ENCODE peak calls at places on chromosome X, in nine cellular contexts. One of them, this sample, is unnamed. For H3K4me1, the result is how much of the 10 kb centered on the place peaks cover.

GRCh38 chrX:1531106-1531890 is 5.7 kb downstream of the P2RY8 start:
- DNase-seq in HCT116: no peak
- DNase-seq in transverse colon: no peak
- DNase-seq in spleen: no peak
- DNase-seq in K562: no peak
- DNase-seq in GM23338: no peak
- DNase-seq in endothelial cell of umbilical vein: no peak
- DNase-seq in sigmoid colon: peak
- DNase-seq in GM12878: no peak
- DNase-seq in this sample: no peak

GRCh38 chrX:56798866-56799864 is 70.1 kb downstream of the NBDY start:
- DNase-seq in spleen: peak
- DNase-seq in K562: no peak
- DNase-seq in GM12878: no peak
- DNase-seq in endothelial cell of umbilical vein: no peak
- DNase-seq in GM23338: no peak
- DNase-seq in sigmoid colon: no peak
- DNase-seq in transverse colon: peak
- DNase-seq in HCT116: no peak
- DNase-seq in this sample: no peak

GRCh38 chrX:56978172-56978571 is 17.2 kb downstream of the SPIN3 start:
- DNase-seq in HCT116: peak
- DNase-seq in K562: peak
- DNase-seq in sigmoid colon: no peak
- DNase-seq in endothelial cell of umbilical vein: peak
- DNase-seq in GM12878: peak
- DNase-seq in GM23338: peak
- DNase-seq in transverse colon: peak
- DNase-seq in spleen: no peak
- DNase-seq in this sample: no peak

GRCh38 chrX:145673851-145674250 is 143.8 kb upstream of the SLITRK2 start:
- DNase-seq in endothelial cell of umbilical vein: no peak
- DNase-seq in sigmoid colon: no peak
- DNase-seq in HCT116: no peak
- DNase-seq in K562: no peak
- DNase-seq in GM23338: no peak
- DNase-seq in transverse colon: no peak
- DNase-seq in GM12878: no peak
- DNase-seq in spleen: no peak
- DNase-seq in this sample: no peak

GRCh38 chrX:78514852-78515251 is 144.3 kb downstream of the RTL3 start:
- DNase-seq in sigmoid colon: no peak
- DNase-seq in endothelial cell of umbilical vein: no peak
- DNase-seq in spleen: no peak
- DNase-seq in HCT116: no peak
- DNase-seq in GM12878: no peak
- DNase-seq in transverse colon: no peak
- DNase-seq in GM23338: peak
- DNase-seq in K562: no peak
- DNase-seq in this sample: no peak

GRCh38 chrX:121163443-121163842 is 116.0 kb downstream of the GLUD2 start:
- DNase-seq in GM23338: no peak
- DNase-seq in K562: no peak
- DNase-seq in endothelial cell of umbilical vein: no peak
- DNase-seq in spleen: no peak
- DNase-seq in GM12878: no peak
- DNase-seq in HCT116: no peak
- DNase-seq in sigmoid colon: no peak
- DNase-seq in transverse colon: no peak
- DNase-seq in this sample: no peak

GRCh38 chrX:39163585-39163984 is 362.3 kb downstream of the MID1IP1 start:
- DNase-seq in GM23338: no peak
- DNase-seq in GM12878: no peak
- DNase-seq in K562: no peak
- DNase-seq in spleen: no peak
- DNase-seq in transverse colon: no peak
- DNase-seq in sigmoid colon: no peak
- DNase-seq in endothelial cell of umbilical vein: no peak
- DNase-seq in HCT116: no peak
- DNase-seq in this sample: no peak

GRCh38 chrX:13170966-13171558 is 126.6 kb upstream of the FAM9C start:
- DNase-seq in sigmoid colon: no peak
- DNase-seq in transverse colon: no peak
- DNase-seq in GM23338: no peak
- DNase-seq in spleen: no peak
- DNase-seq in endothelial cell of umbilical vein: no peak
- DNase-seq in K562: no peak
- DNase-seq in HCT116: no peak
- DNase-seq in GM12878: no peak
- DNase-seq in this sample: no peak

GRCh38 chrX:100975212-100975611 is 5.7 kb downstream of the ARL13A start:
- DNase-seq in sigmoid colon: no peak
- DNase-seq in endothelial cell of umbilical vein: no peak
- DNase-seq in GM23338: no peak
- DNase-seq in spleen: no peak
- DNase-seq in K562: no peak
- DNase-seq in transverse colon: no peak
- DNase-seq in GM12878: no peak
- DNase-seq in HCT116: no peak
- DNase-seq in this sample: no peak

GRCh38 chrX:108224727-108225455 is 133.3 kb downstream of the ATG4A start:
- DNase-seq in endothelial cell of umbilical vein: peak
- DNase-seq in sigmoid colon: no peak
- DNase-seq in K562: peak
- DNase-seq in transverse colon: no peak
- DNase-seq in spleen: no peak
- DNase-seq in HCT116: peak
- DNase-seq in GM23338: peak
- DNase-seq in GM12878: peak
- DNase-seq in this sample: no peak

GRCh38 chrX:40267334-40268118 is 169.8 kb upstream of the BCOR start:
- DNase-seq in K562: no peak
- DNase-seq in GM23338: no peak
- DNase-seq in endothelial cell of umbilical vein: peak
- DNase-seq in spleen: peak
- DNase-seq in sigmoid colon: peak
- DNase-seq in HCT116: no peak
- DNase-seq in transverse colon: no peak
- DNase-seq in GM12878: peak
- DNase-seq in this sample: no peak

GRCh38 chrX:109672239-109672638 is 47.3 kb upstream of the KCNE5 start:
- DNase-seq in endothelial cell of umbilical vein: no peak
- DNase-seq in GM12878: no peak
- DNase-seq in GM23338: no peak
- DNase-seq in K562: peak
- DNase-seq in transverse colon: no peak
- DNase-seq in HCT116: no peak
- DNase-seq in spleen: no peak
- DNase-seq in sigmoid colon: no peak
- DNase-seq in this sample: no peak

GRCh38 chrX:151974336-151975227 is at the start of gene GABRE:
- DNase-seq in sigmoid colon: peak
- DNase-seq in K562: peak
- DNase-seq in transverse colon: peak
- DNase-seq in HCT116: no peak
- DNase-seq in endothelial cell of umbilical vein: peak
- DNase-seq in GM23338: peak
- DNase-seq in GM12878: no peak
- DNase-seq in spleen: no peak
- DNase-seq in this sample: no peak

GRCh38 chrX:2401201-2401589 is 99.6 kb downstream of the DHRSX start:
- DNase-seq in GM12878: no peak
- DNase-seq in spleen: no peak
- DNase-seq in HCT116: no peak
- DNase-seq in K562: no peak
- DNase-seq in transverse colon: no peak
- DNase-seq in endothelial cell of umbilical vein: no peak
- DNase-seq in GM23338: no peak
- DNase-seq in sigmoid colon: no peak
- DNase-seq in this sample: no peak

GRCh38 chrX:102651242-102651967 is at the start of gene GPRASP1:
- DNase-seq in GM12878: no peak
- DNase-seq in transverse colon: peak
- DNase-seq in spleen: peak
- DNase-seq in sigmoid colon: peak
- DNase-seq in HCT116: no peak
- DNase-seq in K562: no peak
- DNase-seq in GM23338: peak
- DNase-seq in endothelial cell of umbilical vein: peak
- DNase-seq in this sample: peak

GRCh38 chrX:88424071-88424470 is 323.0 kb upstream of the CPXCR1 start:
- DNase-seq in sigmoid colon: no peak
- DNase-seq in transverse colon: no peak
- DNase-seq in spleen: no peak
- DNase-seq in GM23338: no peak
- DNase-seq in endothelial cell of umbilical vein: no peak
- DNase-seq in GM12878: no peak
- DNase-seq in K562: no peak
- DNase-seq in HCT116: no peak
- DNase-seq in this sample: no peak

GRCh38 chrX:88424541-88424940 is 322.5 kb upstream of the CPXCR1 start:
- DNase-seq in HCT116: no peak
- DNase-seq in K562: no peak
- DNase-seq in endothelial cell of umbilical vein: no peak
- DNase-seq in GM23338: no peak
- DNase-seq in transverse colon: no peak
- DNase-seq in sigmoid colon: no peak
- DNase-seq in spleen: no peak
- DNase-seq in GM12878: no peak
- DNase-seq in this sample: no peak

GRCh38 chrX:88425739-88426138 is 321.3 kb upstream of the CPXCR1 start:
- DNase-seq in endothelial cell of umbilical vein: peak
- DNase-seq in HCT116: no peak
- DNase-seq in spleen: no peak
- DNase-seq in sigmoid colon: no peak
- DNase-seq in GM12878: no peak
- DNase-seq in transverse colon: no peak
- DNase-seq in K562: no peak
- DNase-seq in GM23338: peak
- DNase-seq in this sample: no peak
- H3K4me3 ChIP-seq in endothelial cell of umbilical vein: no peak
- H3K4me3 ChIP-seq in HCT116: no peak
- H3K4me3 ChIP-seq in spleen: no peak
- H3K4me3 ChIP-seq in sigmoid colon: no peak
- H3K4me3 ChIP-seq in GM12878: no peak
- H3K4me3 ChIP-seq in transverse colon: no peak
- H3K4me3 ChIP-seq in K562: no peak
- H3K4me3 ChIP-seq in GM23338: no peak
- H3K4me3 ChIP-seq in this sample: no peak

DNA sequence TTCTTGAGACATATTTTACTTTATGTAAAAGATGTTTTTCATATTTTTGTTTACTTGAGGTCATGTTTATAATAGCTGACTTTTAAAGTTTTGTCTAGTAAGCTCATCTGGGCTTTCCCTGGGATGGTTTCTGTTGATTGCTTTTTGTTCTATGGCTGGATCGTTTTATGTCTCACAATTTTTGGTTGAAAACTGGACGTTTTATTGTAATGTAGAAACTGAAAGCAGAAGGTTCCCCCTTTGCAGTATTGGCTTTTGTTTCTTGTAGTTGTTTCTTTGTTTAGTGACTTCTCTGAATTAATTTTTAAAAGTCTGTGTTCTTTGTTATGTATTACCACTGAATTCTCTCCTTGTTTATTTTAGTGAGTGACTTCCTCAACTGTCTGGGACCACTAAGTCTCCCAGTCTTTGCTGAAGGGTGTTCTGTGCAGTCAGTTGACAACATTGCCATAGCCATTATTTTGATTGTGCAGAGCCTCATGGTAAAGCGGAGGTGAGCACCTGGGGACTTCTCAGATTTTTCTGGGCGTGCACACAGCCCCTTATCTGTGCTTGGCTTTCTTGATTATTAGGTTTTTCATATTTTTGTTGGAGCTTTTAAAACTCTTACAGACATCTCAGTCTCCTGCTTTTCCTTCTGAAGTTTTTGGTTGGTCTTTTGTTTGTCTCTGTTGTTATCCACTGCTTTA is 31.0 kb downstream of the KDM6A start:
- DNase-seq in K562: no peak
- DNase-seq in transverse colon: no peak
- DNase-seq in spleen: no peak
- DNase-seq in GM12878: no peak
- DNase-seq in GM23338: no peak
- DNase-seq in HCT116: no peak
- DNase-seq in endothelial cell of umbilical vein: no peak
- DNase-seq in sigmoid colon: no peak
- DNase-seq in this sample: no peak
- H3K4me1 ChIP-seq in K562: under half
- H3K4me1 ChIP-seq in transverse colon: under half
- H3K4me1 ChIP-seq in spleen: under half
- H3K4me1 ChIP-seq in GM12878: under half
- H3K4me1 ChIP-seq in GM23338: under half
- H3K4me1 ChIP-seq in HCT116: under half
- H3K4me1 ChIP-seq in endothelial cell of umbilical vein: under half
- H3K4me1 ChIP-seq in sigmoid colon: under half
- H3K4me1 ChIP-seq in this sample: under half

GRCh38 chrX:54444752-54445151 is 4.5 kb downstream of the TSR2 start:
- DNase-seq in GM12878: no peak
- DNase-seq in transverse colon: no peak
- DNase-seq in endothelial cell of umbilical vein: no peak
- DNase-seq in sigmoid colon: no peak
- DNase-seq in spleen: peak
- DNase-seq in HCT116: no peak
- DNase-seq in GM23338: no peak
- DNase-seq in K562: no peak
- DNase-seq in this sample: no peak
- TF ChIP-seq POLR2AphosphoS5 in GM12878: no peak
- TF ChIP-seq POLR2AphosphoS5 in transverse colon: no peak
- TF ChIP-seq POLR2AphosphoS5 in endothelial cell of umbilical vein: no peak
- TF ChIP-seq POLR2AphosphoS5 in sigmoid colon: no peak
- TF ChIP-seq POLR2AphosphoS5 in spleen: no peak
- TF ChIP-seq POLR2AphosphoS5 in HCT116: no peak
- TF ChIP-seq POLR2AphosphoS5 in GM23338: no peak
- TF ChIP-seq POLR2AphosphoS5 in K562: no peak
- TF ChIP-seq POLR2AphosphoS5 in this sample: no peak

GRCh38 chrX:106036716-106037115 is 1.8 kb downstream of the SERPINA7 start:
- DNase-seq in GM23338: no peak
- DNase-seq in spleen: no peak
- DNase-seq in transverse colon: no peak
- DNase-seq in GM12878: no peak
- DNase-seq in K562: no peak
- DNase-seq in HCT116: no peak
- DNase-seq in sigmoid colon: no peak
- DNase-seq in endothelial cell of umbilical vein: no peak
- DNase-seq in this sample: no peak
- H3K4me3 ChIP-seq in GM23338: no peak
- H3K4me3 ChIP-seq in spleen: no peak
- H3K4me3 ChIP-seq in transverse colon: no peak
- H3K4me3 ChIP-seq in GM12878: no peak
- H3K4me3 ChIP-seq in K562: no peak
- H3K4me3 ChIP-seq in HCT116: no peak
- H3K4me3 ChIP-seq in sigmoid colon: no peak
- H3K4me3 ChIP-seq in endothelial cell of umbilical vein: no peak
- H3K4me3 ChIP-seq in this sample: no peak

DNA sequence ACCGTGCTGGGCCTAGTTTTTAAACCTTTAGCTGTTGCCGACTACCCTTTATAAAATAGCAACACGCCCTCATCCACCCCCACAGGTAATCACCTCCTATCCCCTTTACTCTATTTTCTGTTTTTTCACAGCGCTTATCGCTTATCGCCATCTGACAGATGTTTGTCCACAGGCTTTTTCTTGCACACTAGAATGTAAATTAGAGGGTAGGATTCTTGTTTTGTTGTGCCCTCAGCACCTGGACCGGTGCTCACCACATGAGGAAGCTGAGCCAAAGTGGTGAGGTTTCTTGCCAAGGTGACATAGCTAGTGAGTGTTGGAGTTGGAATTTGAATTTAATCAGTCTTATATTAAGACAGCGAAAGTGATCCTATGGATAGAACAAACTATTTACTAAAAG is 2.9 kb upstream of the RBBP7 start:
- DNase-seq in spleen: no peak
- DNase-seq in GM12878: no peak
- DNase-seq in K562: no peak
- DNase-seq in endothelial cell of umbilical vein: no peak
- DNase-seq in transverse colon: no peak
- DNase-seq in GM23338: no peak
- DNase-seq in sigmoid colon: no peak
- DNase-seq in HCT116: no peak
- DNase-seq in this sample: no peak
- H3K4me1 ChIP-seq in spleen: under half
- H3K4me1 ChIP-seq in GM12878: under half
- H3K4me1 ChIP-seq in K562: under half
- H3K4me1 ChIP-seq in endothelial cell of umbilical vein: under half
- H3K4me1 ChIP-seq in transverse colon: under half
- H3K4me1 ChIP-seq in GM23338: under half
- H3K4me1 ChIP-seq in sigmoid colon: under half
- H3K4me1 ChIP-seq in HCT116: under half
- H3K4me1 ChIP-seq in this sample: under half

This sample was measured in esophagus muscularis mucosa.